ENCODE peak calls at places on chromosome 20, in four cellular contexts. L, J, R and Y are unnamed samples.

GRCh38 chr20:7980332-7981046 is 39.1 kb downstream of the TMX4 start:
- DNase-seq in L (peak; percentile 1), J (peak; percentile 79), R (no peak), Y (peak; percentile 15)

GRCh38 chr20:54051019-54051418 is 19.4 kb downstream of the BCAS1 start:
- DNase-seq in L (no peak), J (no peak), R (no peak), Y (no peak)

GRCh38 chr20:31566332-31566657 is 38.8 kb upstream of the ID1 start:
- DNase-seq in L (no peak), J (no peak), R (no peak), Y (no peak)

GRCh38 chr20:55252525-55252924 is 752.8 kb downstream of the CBLN4 start:
- DNase-seq in L (no peak), J (no peak), R (no peak), Y (no peak)

GRCh38 chr20:58001381-58001780 is 227.1 kb downstream of the ANKRD60 start:
- DNase-seq in L (no peak), J (no peak), R (no peak), Y (no peak)

GRCh38 chr20:23880426-23880825 is 878 bp upstream of the CST5 start:
- DNase-seq in L (no peak), J (no peak), R (no peak), Y (no peak)

GRCh38 chr20:22584630-22584921 is 204 bp upstream of the FOXA2 start:
- DNase-seq in L (no peak), J (peak; percentile 70), R (no peak), Y (no peak)

GRCh38 chr20:6920991-6921613 is 153.6 kb downstream of the BMP2 start:
- DNase-seq in L (no peak), J (no peak), R (no peak), Y (no peak)

GRCh38 chr20:33662172-33662571 is at the start of gene C20orf144:
- DNase-seq in L (no peak), J (no peak), R (no peak), Y (no peak)

GRCh38 chr20:57031867-57032355 is 234.5 kb downstream of the BMP7 start:
- DNase-seq in L (no peak), J (no peak), R (no peak), Y (no peak)

GRCh38 chr20:52800734-52801627 is 171.2 kb upstream of the TSHZ2 start:
- DNase-seq in L (no peak), J (no peak), R (no peak), Y (no peak)

GRCh38 chr20:3716195-3716834 is 3.9 kb upstream of the SIGLEC1 start:
- DNase-seq in L (peak; percentile 25), J (peak; percentile 65), R (no peak), Y (peak; percentile 38)

GRCh38 chr20:18224968-18225568 is 63.3 kb upstream of the ZNF133 start:
- DNase-seq in L (no peak), J (peak; percentile 26), R (no peak), Y (peak; percentile 30)

GRCh38 chr20:8972963-8973362 is 95.9 kb upstream of the PLCB4 start:
- DNase-seq in L (no peak), J (no peak), R (no peak), Y (no peak)

GRCh38 chr20:21571841-21572690 is 58.2 kb upstream of the NKX2-2 start:
- DNase-seq in L (no peak), J (peak; percentile 23), R (no peak), Y (no peak)

GRCh38 chr20:25867776-25868649 is 171.4 kb upstream of the ZNF337 start:
- DNase-seq in L (no peak), J (no peak), R (no peak), Y (no peak)

GRCh38 chr20:4484431-4485057 is 237.2 kb upstream of the PRND start:
- DNase-seq in L (no peak), J (no peak), R (no peak), Y (no peak)

GRCh38 chr20:33410081-33410742 is 8.9 kb upstream of the CDK5RAP1 start:
- DNase-seq in L (no peak), J (no peak), R (no peak), Y (no peak)

GRCh38 chr20:40414843-40415615 is 274.0 kb downstream of the MAFB start:
- DNase-seq in L (no peak), J (no peak), R (no peak), Y (no peak)

GRCh38 chr20:49505518-49505917 is 23.1 kb upstream of the KCNB1 start:
- DNase-seq in L (no peak), J (no peak), R (no peak), Y (no peak)

GRCh38 chr20:41329435-41330342 is 10.9 kb upstream of the LPIN3 start:
- DNase-seq in L (no peak), J (peak; percentile 82), R (no peak), Y (no peak)

GRCh38 chr20:23150304-23151007 is 64.3 kb upstream of the CD93 start:
- DNase-seq in L (no peak), J (no peak), R (no peak), Y (no peak)

GRCh38 chr20:23132293-23132929 is 46.3 kb upstream of the CD93 start:
- DNase-seq in L (no peak), J (no peak), R (no peak), Y (no peak)

GRCh38 chr20:25254986-25255680 is 7.2 kb downstream of the PYGB start:
- DNase-seq in L (no peak), J (no peak), R (no peak), Y (no peak)

GRCh38 chr20:9260027-9260426 is 191.1 kb downstream of the PLCB4 start:
- DNase-seq in L (no peak), J (no peak), R (no peak), Y (no peak)

GRCh38 chr20:10185741-10186558 is 32.7 kb upstream of the SNAP25 start:
- DNase-seq in L (no peak), J (peak; percentile 25), R (no peak), Y (no peak)

GRCh38 chr20:4069741-4070140 is 54.4 kb upstream of the RNF24 start:
- DNase-seq in L (no peak), J (no peak), R (no peak), Y (no peak)

GRCh38 chr20:10954137-10954840 is 280.5 kb upstream of the JAG1 start:
- DNase-seq in L (no peak), J (peak; percentile 18), R (no peak), Y (no peak)

GRCh38 chr20:32536861-32537656 is 48.1 kb downstream of the NOL4L start:
- DNase-seq in L (no peak), J (no peak), R (no peak), Y (no peak)

GRCh38 chr20:41172296-41173140 is 35.2 kb downstream of the PLCG1 start:
- DNase-seq in L (no peak), J (no peak), R (no peak), Y (no peak)

GRCh38 chr20:48761023-48761785 is 66.6 kb downstream of the PREX1 start:
- DNase-seq in L (no peak), J (no peak), R (no peak), Y (no peak)

GRCh38 chr20:8602389-8603116 is 466.3 kb upstream of the PLCB4 start:
- DNase-seq in L (no peak), J (no peak), R (peak; percentile 69), Y (no peak)

GRCh38 chr20:4112490-4113420 is 97.4 kb upstream of the RNF24 start:
- DNase-seq in L (no peak), J (no peak), R (peak; percentile 70), Y (no peak)

GRCh38 chr20:44022464-44022863 is 107.8 kb downstream of the TOX2 start:
- DNase-seq in L (no peak), J (no peak), R (no peak), Y (no peak)

GRCh38 chr20:12386821-12387220 is 469.1 kb downstream of the BTBD3 start:
- DNase-seq in L (no peak), J (no peak), R (no peak), Y (no peak)

DNA sequence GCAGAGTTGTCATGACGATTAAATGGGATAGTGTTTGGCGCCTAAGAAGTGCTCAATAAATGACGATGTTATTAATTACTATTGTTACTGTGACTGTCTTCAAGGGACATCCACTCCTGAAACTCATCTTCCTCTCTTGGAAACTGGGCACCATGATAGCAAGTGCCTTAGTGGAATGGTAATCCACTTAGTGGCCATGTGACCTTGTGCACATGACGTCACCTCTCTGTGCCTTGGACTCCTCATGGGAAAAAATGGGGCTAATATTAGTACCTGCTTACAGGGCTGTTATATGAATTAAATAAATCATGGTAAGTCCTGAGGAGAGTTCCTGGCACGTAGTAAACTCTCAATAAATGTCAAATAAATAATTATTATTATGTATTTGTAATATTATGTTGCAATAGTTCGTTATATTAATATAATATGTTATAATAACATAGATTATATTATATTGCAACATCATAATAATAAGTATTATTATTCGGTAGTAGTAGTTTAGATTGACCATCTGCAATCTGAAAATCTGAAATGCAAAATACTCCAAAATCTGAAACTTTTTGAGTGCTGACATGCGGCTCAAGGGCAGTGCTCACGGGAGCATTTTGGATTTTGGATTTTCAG is 40.9 kb downstream of the EYA2 start:
- DNase-seq in L (no peak), J (no peak), R (no peak), Y (no peak)
- H3K4me1 ChIP-seq in L (no peaks in the 10 kb centered on the region), J (no peaks in the 10 kb centered on the region), R (no peaks in the 10 kb centered on the region), Y (peaks cover 5% of the 10 kb centered on the region)

GRCh38 chr20:47228654-47229053 is 127.8 kb downstream of the ZMYND8 start:
- DNase-seq in L (no peak), J (no peak), R (no peak), Y (no peak)

GRCh38 chr20:47231382-47232042 is 125.0 kb downstream of the ZMYND8 start:
- DNase-seq in L (no peak), J (no peak), R (no peak), Y (no peak)

GRCh38 chr20:47232518-47232917 is 124.0 kb downstream of the ZMYND8 start:
- DNase-seq in L (no peak), J (peak; percentile 67), R (no peak), Y (no peak)

GRCh38 chr20:47233333-47234188 is 122.9 kb downstream of the ZMYND8 start:
- DNase-seq in L (no peak), J (peak; percentile 100), R (no peak), Y (no peak)

GRCh38 chr20:47230811-47231256 is 125.7 kb downstream of the ZMYND8 start:
- DNase-seq in L (no peak), J (no peak), R (no peak), Y (no peak)
- TF ChIP-seq SUZ12 in L (no peak), J (no peak), R (no peak), Y (no peak)

DNA sequence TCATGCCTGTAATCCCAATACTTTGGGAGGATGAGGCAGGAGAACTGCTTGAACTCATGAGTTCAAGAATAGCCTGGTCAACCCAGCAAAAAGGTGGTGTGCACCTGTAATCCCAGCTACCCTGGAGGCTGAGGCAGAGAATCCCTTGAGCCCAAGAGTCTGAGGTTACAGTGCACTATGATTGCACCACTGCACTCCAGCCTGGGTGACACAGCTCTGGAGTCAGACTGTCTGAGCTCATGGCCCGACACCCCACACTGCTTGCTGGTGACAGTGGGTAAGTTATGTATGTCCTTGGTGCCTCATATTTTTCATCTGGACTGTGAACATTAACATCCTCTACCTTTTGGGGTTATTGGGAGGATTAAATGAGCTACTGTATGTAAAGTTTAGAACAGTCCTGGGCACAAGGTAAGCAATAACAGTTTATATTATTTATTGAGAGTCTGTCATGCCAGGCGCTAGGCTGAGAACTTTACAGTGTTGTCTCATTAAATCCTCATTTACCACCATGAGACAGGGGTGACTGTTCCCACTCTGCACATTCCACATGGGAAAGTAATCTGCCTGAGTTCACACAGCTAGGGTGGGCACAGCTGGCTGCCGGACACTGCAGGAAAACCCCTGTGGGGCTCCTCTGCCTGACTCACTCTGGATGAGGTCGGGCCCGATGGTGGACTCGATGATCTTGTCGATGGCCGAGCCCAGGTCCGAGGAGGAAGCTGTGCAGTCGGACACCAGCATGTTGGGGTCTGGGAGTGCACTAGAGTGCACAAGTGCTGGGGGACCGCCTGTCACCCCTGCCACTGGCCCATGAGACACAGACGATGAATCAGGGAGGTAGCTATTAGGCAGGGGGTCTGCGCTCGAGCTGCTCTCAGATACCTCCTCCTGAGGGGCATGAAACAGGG is 2.9 kb downstream of the ZNF335 start:
- DNase-seq in L (no peak), J (no peak), R (no peak), Y (no peak)
- H3K4me3 ChIP-seq in L (no peak overlapping the region), J (no peak overlapping the region), R (peak overlapping the region; percentile 81), Y (no peak overlapping the region)

GRCh38 chr20:38141889-38142494 is 23.1 kb downstream of the TGM2 start:
- DNase-seq in L (no peak), J (no peak), R (no peak), Y (no peak)
- H3K4me1 ChIP-seq in L (peaks cover 8% of the 10 kb centered on the region), J (peaks cover 39% of the 10 kb centered on the region), R (peaks cover 4% of the 10 kb centered on the region), Y (peaks cover 30% of the 10 kb centered on the region)